ENCODE peak calls at places on chromosomes 3 and 15, in six cellular contexts. One of them, this sample, is unnamed.

GRCh38 chr3:32238816-32239637 is 547 bp downstream of the CMTM8 start:
- DNase-seq in ovary: peak; percentile 32
- DNase-seq in heart right ventricle: peak; percentile 50
- DNase-seq in GM23248: peak; percentile 58
- DNase-seq in heart left ventricle: peak; percentile 73
- DNase-seq in SJSA1: no peak
- DNase-seq in this sample: peak; percentile 46

GRCh38 chr3:80232760-80233159 is 465.0 kb upstream of the ROBO1 start:
- DNase-seq in SJSA1: peak; percentile 56
- DNase-seq in GM23248: peak; percentile 60
- DNase-seq in ovary: no peak
- DNase-seq in heart left ventricle: no peak
- DNase-seq in heart right ventricle: no peak
- DNase-seq in this sample: no peak

GRCh38 chr3:152421162-152421561 is 152.4 kb downstream of the MBNL1 start:
- DNase-seq in GM23248: no peak
- DNase-seq in heart left ventricle: no peak
- DNase-seq in heart right ventricle: no peak
- DNase-seq in SJSA1: no peak
- DNase-seq in ovary: no peak
- DNase-seq in this sample: no peak

GRCh38 chr3:129654126-129654525 is 47.6 kb upstream of the PLXND1 start:
- DNase-seq in SJSA1: no peak
- DNase-seq in heart right ventricle: no peak
- DNase-seq in ovary: no peak
- DNase-seq in heart left ventricle: no peak
- DNase-seq in GM23248: peak; percentile 82
- DNase-seq in this sample: no peak

GRCh38 chr15:42619641-42620371 is 44.4 kb downstream of the STARD9 start:
- DNase-seq in SJSA1: no peak
- DNase-seq in GM23248: no peak
- DNase-seq in ovary: no peak
- DNase-seq in heart left ventricle: no peak
- DNase-seq in heart right ventricle: no peak
- DNase-seq in this sample: no peak

GRCh38 chr3:194130807-194131589 is 5.0 kb upstream of the HES1 start:
- DNase-seq in heart left ventricle: peak; percentile 66
- DNase-seq in GM23248: peak; percentile 42
- DNase-seq in ovary: no peak
- DNase-seq in SJSA1: no peak
- DNase-seq in heart right ventricle: no peak
- DNase-seq in this sample: peak; percentile 55

GRCh38 chr15:61943992-61944391 is 116.3 kb downstream of the VPS13C start:
- DNase-seq in SJSA1: no peak
- DNase-seq in GM23248: no peak
- DNase-seq in heart right ventricle: no peak
- DNase-seq in ovary: no peak
- DNase-seq in heart left ventricle: no peak
- DNase-seq in this sample: no peak

GRCh38 chr3:8713901-8714759 is 19.5 kb upstream of the CAV3 start:
- DNase-seq in heart left ventricle: no peak
- DNase-seq in GM23248: peak; percentile 50
- DNase-seq in heart right ventricle: no peak
- DNase-seq in SJSA1: no peak
- DNase-seq in ovary: no peak
- DNase-seq in this sample: no peak

GRCh38 chr15:90201944-90202375 is 830 bp downstream of the SEMA4B start:
- DNase-seq in ovary: no peak
- DNase-seq in GM23248: peak; percentile 27
- DNase-seq in heart right ventricle: no peak
- DNase-seq in heart left ventricle: no peak
- DNase-seq in SJSA1: no peak
- DNase-seq in this sample: no peak

GRCh38 chr3:31409866-31410265 is 122.9 kb upstream of the STT3B start:
- DNase-seq in GM23248: no peak
- DNase-seq in heart right ventricle: no peak
- DNase-seq in heart left ventricle: no peak
- DNase-seq in ovary: no peak
- DNase-seq in SJSA1: no peak
- DNase-seq in this sample: no peak

GRCh38 chr3:120182613-120183524 is 88.6 kb upstream of the GSK3B start:
- DNase-seq in ovary: no peak
- DNase-seq in heart left ventricle: no peak
- DNase-seq in SJSA1: no peak
- DNase-seq in GM23248: peak; percentile 77
- DNase-seq in heart right ventricle: no peak
- DNase-seq in this sample: no peak

GRCh38 chr3:196837819-196838420 is 29.8 kb upstream of the SENP5 start:
- DNase-seq in heart left ventricle: peak; percentile 64
- DNase-seq in GM23248: peak; percentile 68
- DNase-seq in heart right ventricle: peak; percentile 39
- DNase-seq in SJSA1: peak; percentile 51
- DNase-seq in ovary: peak; percentile 27
- DNase-seq in this sample: peak; percentile 73

GRCh38 chr15:90214553-90215205 is 13.5 kb downstream of the SEMA4B start:
- DNase-seq in heart right ventricle: no peak
- DNase-seq in heart left ventricle: no peak
- DNase-seq in SJSA1: no peak
- DNase-seq in GM23248: peak; percentile 42
- DNase-seq in ovary: no peak
- DNase-seq in this sample: no peak

GRCh38 chr15:93141373-93141790 is 52.4 kb upstream of the RGMA start:
- DNase-seq in heart right ventricle: no peak
- DNase-seq in SJSA1: no peak
- DNase-seq in GM23248: no peak
- DNase-seq in heart left ventricle: no peak
- DNase-seq in ovary: no peak
- DNase-seq in this sample: no peak

GRCh38 chr3:195701042-195701910 is 19.5 kb upstream of the MUC20 start:
- DNase-seq in ovary: no peak
- DNase-seq in heart right ventricle: no peak
- DNase-seq in GM23248: no peak
- DNase-seq in heart left ventricle: no peak
- DNase-seq in SJSA1: no peak
- DNase-seq in this sample: no peak

GRCh38 chr3:160169139-160169830 is 55.9 kb upstream of the C3orf80 start:
- DNase-seq in GM23248: peak; percentile 96
- DNase-seq in ovary: no peak
- DNase-seq in heart left ventricle: no peak
- DNase-seq in heart right ventricle: no peak
- DNase-seq in SJSA1: no peak
- DNase-seq in this sample: no peak

GRCh38 chr3:171981271-171981605 is 58.1 kb upstream of the FNDC3B start:
- DNase-seq in ovary: no peak
- DNase-seq in heart left ventricle: no peak
- DNase-seq in heart right ventricle: no peak
- DNase-seq in SJSA1: no peak
- DNase-seq in GM23248: no peak
- DNase-seq in this sample: no peak

GRCh38 chr3:171986208-171986607 is 53.2 kb upstream of the FNDC3B start:
- DNase-seq in SJSA1: no peak
- DNase-seq in heart right ventricle: no peak
- DNase-seq in GM23248: no peak
- DNase-seq in heart left ventricle: no peak
- DNase-seq in ovary: no peak
- DNase-seq in this sample: no peak

GRCh38 chr3:171984883-171985282 is 54.5 kb upstream of the FNDC3B start:
- DNase-seq in heart right ventricle: no peak
- DNase-seq in ovary: no peak
- DNase-seq in heart left ventricle: no peak
- DNase-seq in GM23248: no peak
- DNase-seq in SJSA1: no peak
- DNase-seq in this sample: no peak

GRCh38 chr3:171980578-171981270 is 58.7 kb upstream of the FNDC3B start:
- DNase-seq in GM23248: peak; percentile 38
- DNase-seq in ovary: no peak
- DNase-seq in SJSA1: no peak
- DNase-seq in heart right ventricle: no peak
- DNase-seq in heart left ventricle: no peak
- DNase-seq in this sample: no peak

GRCh38 chr3:171982829-171983228 is 56.5 kb upstream of the FNDC3B start:
- DNase-seq in heart right ventricle: no peak
- DNase-seq in GM23248: peak; percentile 58
- DNase-seq in ovary: no peak
- DNase-seq in heart left ventricle: no peak
- DNase-seq in SJSA1: no peak
- DNase-seq in this sample: no peak
- H3K27ac ChIP-seq in heart right ventricle: no peak overlapping the region
- H3K27ac ChIP-seq in GM23248: peak overlapping the region; percentile 10
- H3K27ac ChIP-seq in ovary: no peak overlapping the region
- H3K27ac ChIP-seq in heart left ventricle: no peak overlapping the region
- H3K27ac ChIP-seq in SJSA1: peak overlapping the region; percentile 73
- H3K27ac ChIP-seq in this sample: no peak overlapping the region

GRCh38 chr15:76809704-76810103 is 95.4 kb downstream of the SCAPER start:
- DNase-seq in ovary: no peak
- DNase-seq in GM23248: no peak
- DNase-seq in SJSA1: no peak
- DNase-seq in heart left ventricle: no peak
- DNase-seq in heart right ventricle: no peak
- DNase-seq in this sample: no peak
- H3K27ac ChIP-seq in ovary: no peak overlapping the region
- H3K27ac ChIP-seq in GM23248: no peak overlapping the region
- H3K27ac ChIP-seq in SJSA1: no peak overlapping the region
- H3K27ac ChIP-seq in heart left ventricle: no peak overlapping the region
- H3K27ac ChIP-seq in heart right ventricle: no peak overlapping the region
- H3K27ac ChIP-seq in this sample: no peak overlapping the region

GRCh38 chr3:101680466-101680865 is 3.5 kb upstream of the ZBTB11 start:
- DNase-seq in heart left ventricle: no peak
- DNase-seq in GM23248: no peak
- DNase-seq in ovary: no peak
- DNase-seq in SJSA1: no peak
- DNase-seq in heart right ventricle: no peak
- DNase-seq in this sample: no peak

GRCh38 chr3:101689291-101689690 is 2.8 kb upstream of the RPL24 start:
- DNase-seq in GM23248: no peak
- DNase-seq in SJSA1: no peak
- DNase-seq in heart left ventricle: no peak
- DNase-seq in heart right ventricle: no peak
- DNase-seq in ovary: no peak
- DNase-seq in this sample: no peak

GRCh38 chr3:101687142-101687931 is 819 bp upstream of the RPL24 start:
- DNase-seq in heart left ventricle: no peak
- DNase-seq in ovary: no peak
- DNase-seq in heart right ventricle: no peak
- DNase-seq in GM23248: peak; percentile 69
- DNase-seq in SJSA1: no peak
- DNase-seq in this sample: no peak

GRCh38 chr3:101685870-101686307 is 629 bp downstream of the RPL24 start:
- DNase-seq in SJSA1: no peak
- DNase-seq in heart right ventricle: no peak
- DNase-seq in heart left ventricle: no peak
- DNase-seq in GM23248: peak; percentile 43
- DNase-seq in ovary: no peak
- DNase-seq in this sample: no peak

DNA sequence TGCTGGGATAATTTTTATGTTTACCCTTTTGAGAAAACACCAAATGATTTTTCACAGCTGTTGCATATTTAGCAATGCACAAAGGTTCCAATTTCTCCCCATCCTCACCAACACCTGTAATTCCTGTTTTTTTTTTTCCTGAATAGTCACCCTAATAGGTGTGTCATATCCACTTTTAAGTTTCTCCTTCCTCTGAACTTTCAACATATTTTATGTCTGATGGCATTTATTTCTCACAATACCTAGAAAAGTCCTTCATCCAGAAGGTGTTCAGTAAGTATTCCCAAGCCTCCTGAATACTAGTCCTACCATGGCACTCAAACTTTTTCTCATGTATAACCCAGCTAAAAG is 1.5 kb downstream of the RPL24 start:
- DNase-seq in SJSA1: no peak
- DNase-seq in heart left ventricle: no peak
- DNase-seq in ovary: no peak
- DNase-seq in heart right ventricle: no peak
- DNase-seq in GM23248: no peak
- DNase-seq in this sample: no peak
- H3K27ac ChIP-seq in SJSA1: peak overlapping the region; percentile 85
- H3K27ac ChIP-seq in heart left ventricle: no peak overlapping the region
- H3K27ac ChIP-seq in ovary: peak overlapping the region; percentile 83
- H3K27ac ChIP-seq in heart right ventricle: no peak overlapping the region
- H3K27ac ChIP-seq in GM23248: peak overlapping the region; percentile 87
- H3K27ac ChIP-seq in this sample: peak overlapping the region; percentile 94

GRCh38 chr3:10196389-10197052 is 31.8 kb downstream of the IRAK2 start:
- DNase-seq in heart right ventricle: peak; percentile 37
- DNase-seq in heart left ventricle: no peak
- DNase-seq in GM23248: peak; percentile 97
- DNase-seq in SJSA1: no peak
- DNase-seq in ovary: no peak
- DNase-seq in this sample: no peak
- H3K27ac ChIP-seq in heart right ventricle: no peak overlapping the region
- H3K27ac ChIP-seq in heart left ventricle: no peak overlapping the region
- H3K27ac ChIP-seq in GM23248: peak overlapping the region; percentile 78
- H3K27ac ChIP-seq in SJSA1: no peak overlapping the region
- H3K27ac ChIP-seq in ovary: no peak overlapping the region
- H3K27ac ChIP-seq in this sample: peak overlapping the region; percentile 81

DNA sequence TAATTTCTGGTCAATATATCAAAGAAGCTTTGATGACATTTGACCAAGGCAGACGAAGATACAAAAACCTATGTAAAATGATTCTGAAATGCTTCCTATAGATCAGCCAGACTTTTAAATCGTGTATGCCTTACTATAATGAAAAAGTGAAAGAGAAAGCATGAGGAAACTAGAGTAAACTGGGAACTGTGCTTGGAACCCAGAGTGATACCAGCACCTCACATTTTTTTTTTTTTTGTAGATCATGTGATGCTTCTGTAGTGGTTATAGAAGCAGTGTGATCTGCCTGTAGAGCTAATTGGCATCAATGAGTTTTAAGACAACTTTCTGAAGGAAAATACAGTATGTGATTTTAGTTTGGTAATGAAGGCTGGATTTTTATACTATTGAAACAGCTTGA is 150.7 kb downstream of the NLGN1 start:
- DNase-seq in GM23248: no peak
- DNase-seq in heart left ventricle: no peak
- DNase-seq in SJSA1: no peak
- DNase-seq in heart right ventricle: no peak
- DNase-seq in ovary: no peak
- DNase-seq in this sample: no peak
- H3K27ac ChIP-seq in GM23248: no peak overlapping the region
- H3K27ac ChIP-seq in heart left ventricle: no peak overlapping the region
- H3K27ac ChIP-seq in SJSA1: no peak overlapping the region
- H3K27ac ChIP-seq in heart right ventricle: no peak overlapping the region
- H3K27ac ChIP-seq in ovary: no peak overlapping the region
- H3K27ac ChIP-seq in this sample: no peak overlapping the region

GRCh38 chr3:94978076-94978475 is 915.2 kb downstream of the NSUN3 start:
- DNase-seq in SJSA1: no peak
- DNase-seq in ovary: no peak
- DNase-seq in GM23248: no peak
- DNase-seq in heart right ventricle: no peak
- DNase-seq in heart left ventricle: no peak
- DNase-seq in this sample: no peak
- H3K27ac ChIP-seq in SJSA1: no peak overlapping the region
- H3K27ac ChIP-seq in ovary: no peak overlapping the region
- H3K27ac ChIP-seq in GM23248: no peak overlapping the region
- H3K27ac ChIP-seq in heart right ventricle: no peak overlapping the region
- H3K27ac ChIP-seq in heart left ventricle: no peak overlapping the region
- H3K27ac ChIP-seq in this sample: no peak overlapping the region

GRCh38 chr15:64844576-64845140 is 2.9 kb downstream of the PLEKHO2 start:
- DNase-seq in GM23248: peak; percentile 45
- DNase-seq in SJSA1: no peak
- DNase-seq in heart right ventricle: no peak
- DNase-seq in ovary: no peak
- DNase-seq in heart left ventricle: no peak
- DNase-seq in this sample: no peak
- H3K27ac ChIP-seq in GM23248: peak overlapping the region; percentile 23
- H3K27ac ChIP-seq in SJSA1: no peak overlapping the region
- H3K27ac ChIP-seq in heart right ventricle: peak overlapping the region; percentile 94
- H3K27ac ChIP-seq in ovary: peak overlapping the region; percentile 39
- H3K27ac ChIP-seq in heart left ventricle: peak overlapping the region; percentile 97
- H3K27ac ChIP-seq in this sample: peak overlapping the region; percentile 60